ENCODE peak calls at places on chromosomes 11 and 22, in nine cellular contexts. V, M, I, B, K, P, E, S and R are unnamed samples. For H3K27me3, the result is how much of the 10 kb centered on the place peaks cover.

GRCh38 chr11:30474151-30474954 is 111.8 kb downstream of the MPPED2 start:
- DNase-seq in I (no peak), V (no peak), S (no peak), B (no peak), P (no peak), K (no peak), E (no peak), M (peak), R (no peak)

GRCh38 chr11:103798456-103798855 is 238.0 kb upstream of the DDI1 start:
- DNase-seq in I (no peak), P (no peak), V (no peak), S (no peak), B (no peak), K (no peak), M (no peak), E (no peak), R (no peak)

GRCh38 chr22:38657248-38657909 is 941 bp downstream of the CBY1 start:
- DNase-seq in V (peak), P (no peak), E (no peak), K (peak), I (peak), S (no peak), B (peak), M (no peak), R (peak)

GRCh38 chr22:41620646-41621098 is at the start of gene DESI1:
- DNase-seq in I (no peak), K (no peak), S (no peak), B (peak), E (no peak), V (peak), P (no peak), M (no peak), R (no peak)

GRCh38 chr11:1749787-1750351 is 526 bp downstream of the IFITM10 start:
- DNase-seq in P (no peak), E (no peak), B (peak), M (no peak), I (no peak), K (no peak), V (peak), S (no peak), R (no peak)

GRCh38 chr11:36500315-36500721 is 9.8 kb downstream of the TRAF6 start:
- DNase-seq in E (no peak), B (peak), S (no peak), M (no peak), I (no peak), P (peak), V (peak), K (no peak), R (peak)

GRCh38 chr11:16082532-16083055 is 273.8 kb downstream of the SOX6 start:
- DNase-seq in E (no peak), S (no peak), I (no peak), V (no peak), P (peak), B (no peak), K (no peak), M (no peak), R (no peak)

GRCh38 chr11:113198907-113199660 is 115.3 kb upstream of the TTC12 start:
- DNase-seq in M (no peak), I (no peak), E (no peak), V (no peak), P (no peak), S (no peak), B (no peak), K (no peak), R (no peak)

GRCh38 chr11:108871152-108871551 is 206.3 kb downstream of the DDX10 start:
- DNase-seq in P (peak), S (peak), M (peak), K (no peak), V (peak), E (no peak), B (peak), I (no peak), R (no peak)

GRCh38 chr11:106275151-106275550 is 197.7 kb downstream of the AASDHPPT start:
- DNase-seq in I (no peak), K (no peak), S (no peak), P (no peak), V (no peak), B (peak), M (no peak), E (no peak), R (no peak)

GRCh38 chr11:81989093-81989492 is 744.6 kb downstream of the FAM181B start:
- DNase-seq in K (no peak), P (no peak), S (no peak), I (no peak), V (no peak), B (peak), M (no peak), E (no peak), R (no peak)
- H3K27me3 ChIP-seq in K (under half), P (under half), S (under half), I (under half), V (under half), B (under half), M (under half), E (under half), R (under half)

DNA sequence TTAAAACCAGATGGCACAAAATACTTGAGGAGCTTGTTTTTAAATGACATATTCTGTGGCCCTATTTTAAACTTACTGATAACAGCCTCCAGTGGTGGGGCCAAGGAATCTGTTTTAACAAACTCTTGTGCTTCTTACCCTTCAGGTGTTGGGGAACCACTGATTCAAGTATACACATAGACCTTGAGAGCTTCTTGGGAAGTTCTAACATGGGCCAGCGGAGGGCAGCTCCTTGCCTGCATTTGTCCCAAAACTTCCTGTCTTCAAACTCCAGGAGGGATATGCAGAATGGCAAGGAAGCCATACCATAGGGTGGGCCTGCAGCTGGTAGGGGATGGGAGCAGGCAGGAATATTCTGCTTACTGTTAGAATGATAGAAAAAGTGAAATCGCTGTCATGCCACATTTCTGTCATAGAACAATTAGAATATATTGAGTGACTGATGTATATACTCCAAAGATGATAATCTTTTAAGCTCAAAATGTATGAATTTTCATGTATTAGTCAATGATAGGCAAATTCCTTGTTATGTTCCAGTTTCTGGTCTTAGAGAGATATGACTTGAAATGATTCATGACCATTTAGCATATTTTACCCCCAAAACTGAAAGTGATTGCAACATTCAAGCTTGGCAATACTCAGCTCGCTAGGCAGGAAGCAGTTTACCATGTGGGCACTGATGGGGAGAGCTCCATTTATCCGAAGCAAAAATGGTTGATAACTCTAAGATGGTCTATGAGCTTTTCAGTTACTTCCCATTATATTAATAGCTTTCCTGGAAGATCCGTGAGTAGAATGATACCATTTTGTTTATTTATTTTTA is 9.2 kb downstream of the EXT2 start:
- DNase-seq in P (no peak), M (no peak), B (no peak), I (no peak), S (no peak), K (no peak), V (no peak), E (no peak), R (no peak)
- H3K27me3 ChIP-seq in P (under half), M (under half), B (under half), I (under half), S (under half), K (under half), V (under half), E (under half), R (under half)

GRCh38 chr22:23532756-23533155 is 47.3 kb downstream of the IGLL1 start:
- DNase-seq in M (no peak), P (no peak), I (no peak), S (no peak), B (no peak), V (no peak), K (no peak), E (no peak), R (no peak)
- H3K27me3 ChIP-seq in M (under half), P (under half), I (under half), S (under half), B (under half), V (under half), K (under half), E (under half), R (under half)

GRCh38 chr22:39662677-39663034 is 92.1 kb downstream of the CACNA1I start:
- DNase-seq in M (peak), B (no peak), K (no peak), P (no peak), E (no peak), S (no peak), V (no peak), I (no peak), R (no peak)
- H3K27me3 ChIP-seq in M (under half), B (under half), K (under half), P (under half), E (under half), S (under half), V (under half), I (under half), R (under half)

DNA sequence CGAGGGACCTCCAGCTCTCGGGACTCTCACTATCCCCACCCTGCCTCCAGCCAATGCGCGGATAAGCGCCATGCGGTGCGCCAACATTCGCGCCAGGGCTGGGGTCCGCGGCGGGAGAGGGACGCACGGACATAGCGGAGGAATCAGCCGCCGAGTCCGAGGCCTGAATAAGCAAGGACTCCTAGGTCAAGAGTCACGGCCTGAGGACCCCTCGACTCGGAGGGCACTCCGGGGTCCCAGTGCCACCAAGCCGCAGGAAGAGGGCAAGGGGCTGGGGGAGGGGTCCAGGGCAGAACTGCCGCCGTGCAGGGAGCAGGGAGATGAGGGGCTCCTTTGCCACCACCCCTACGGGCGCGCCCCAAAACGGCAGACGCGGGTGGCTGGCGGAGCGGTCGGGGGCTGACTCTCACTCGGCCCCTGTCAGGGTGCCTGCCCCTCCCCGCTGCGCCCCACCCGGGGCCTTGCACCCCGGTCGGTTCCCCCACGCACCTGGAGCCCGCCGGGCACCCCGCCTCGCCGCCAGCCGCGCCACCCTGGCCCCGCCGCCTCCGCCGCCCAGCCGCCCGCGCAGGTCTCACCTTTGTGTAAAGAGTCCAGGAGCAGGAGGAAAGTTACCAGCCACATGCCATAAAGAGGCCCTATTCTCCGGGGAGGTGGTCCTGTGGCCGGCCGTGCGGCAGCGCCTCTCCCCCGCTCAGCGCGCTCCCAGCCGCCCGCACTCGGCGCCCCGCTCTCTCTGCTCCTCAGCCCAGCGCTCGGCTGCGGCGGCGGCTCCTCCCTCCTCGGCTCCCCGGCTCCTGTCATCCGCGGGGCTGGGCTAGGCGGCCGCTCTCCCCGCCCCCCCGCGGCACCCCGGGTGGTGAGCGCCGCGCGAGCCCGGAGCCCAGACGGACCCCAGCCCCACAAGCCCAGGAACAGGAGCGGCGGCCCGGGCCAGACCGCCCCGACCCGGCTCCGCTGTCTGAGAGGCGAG is at the start of gene DSCAML1:
- DNase-seq in M (peak), P (no peak), I (no peak), B (no peak), K (no peak), S (no peak), V (no peak), E (no peak), R (no peak)
- H3K27me3 ChIP-seq in M (under half), P (under half), I (half or more), B (under half), K (under half), S (under half), V (under half), E (under half), R (under half)

GRCh38 chr11:134464196-134464595 is 52.2 kb upstream of the B3GAT1 start:
- DNase-seq in V (no peak), K (no peak), E (no peak), B (no peak), M (no peak), S (no peak), I (no peak), P (no peak), R (no peak)

GRCh38 chr11:134466909-134467567 is 55.0 kb upstream of the B3GAT1 start:
- DNase-seq in V (peak), S (no peak), B (no peak), P (no peak), I (no peak), E (no peak), K (no peak), M (no peak), R (no peak)

GRCh38 chr11:134464981-134465730 is 53.1 kb upstream of the B3GAT1 start:
- DNase-seq in V (no peak), M (no peak), I (no peak), E (no peak), K (no peak), S (no peak), P (no peak), B (no peak), R (no peak)

GRCh38 chr11:134468081-134468668 is 56.1 kb upstream of the B3GAT1 start:
- DNase-seq in K (no peak), B (no peak), P (no peak), M (no peak), S (no peak), E (no peak), V (peak), I (no peak), R (no peak)

DNA sequence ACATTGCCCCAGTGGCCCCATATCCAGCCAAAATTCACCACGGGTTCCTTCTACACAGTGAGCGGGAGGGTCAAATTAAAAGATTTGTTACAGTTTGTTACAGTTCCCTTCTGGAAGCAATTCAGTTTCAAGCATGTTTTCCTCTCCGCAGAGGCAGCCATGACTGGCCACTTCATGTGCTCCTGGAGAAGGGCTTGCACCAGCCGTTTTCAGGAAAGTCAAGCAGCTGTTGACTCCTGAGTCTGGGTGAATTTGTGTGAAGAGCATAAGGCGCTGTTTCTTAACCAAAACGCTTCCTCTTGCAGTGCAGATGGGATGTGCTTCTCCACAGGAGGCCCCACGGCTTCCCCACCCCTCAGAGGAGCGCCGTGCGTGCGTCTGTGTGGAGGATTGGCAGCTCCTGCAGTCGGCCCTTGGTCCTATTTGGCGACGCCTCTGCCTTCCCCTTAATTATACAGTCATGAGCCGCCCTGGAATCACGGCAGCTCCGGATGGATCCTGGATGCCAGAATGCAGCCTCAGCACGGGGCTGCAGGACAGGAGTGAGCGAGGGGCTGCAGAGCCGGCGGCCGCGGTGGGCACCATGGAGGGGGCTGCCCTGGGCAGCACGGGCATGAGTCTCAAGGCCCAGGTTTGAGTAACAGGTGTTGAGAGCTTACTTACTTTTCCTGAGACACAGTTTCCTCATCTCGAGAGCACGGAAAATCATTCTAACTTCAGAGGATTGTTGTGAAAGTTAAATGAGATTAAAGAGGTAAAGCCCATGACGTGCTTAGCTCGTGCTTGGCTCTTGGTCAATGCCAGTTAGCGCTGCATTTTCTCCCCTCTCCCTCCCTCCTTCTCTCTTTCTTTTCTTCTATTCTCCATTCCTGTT is 54.2 kb upstream of the B3GAT1 start:
- DNase-seq in B (no peak), E (no peak), V (peak), I (no peak), M (no peak), S (no peak), K (no peak), P (no peak), R (no peak)
- H3K27me3 ChIP-seq in B (under half), E (under half), V (under half), I (under half), M (under half), S (under half), K (under half), P (under half), R (under half)

GRCh38 chr11:124869856-124870387 is 4.7 kb downstream of the ROBO3 start:
- DNase-seq in B (no peak), V (no peak), S (no peak), K (no peak), P (no peak), I (no peak), M (no peak), E (no peak), R (no peak)
- H3K27me3 ChIP-seq in B (half or more), V (half or more), S (half or more), K (half or more), P (half or more), I (half or more), M (under half), E (under half), R (under half)

DNA sequence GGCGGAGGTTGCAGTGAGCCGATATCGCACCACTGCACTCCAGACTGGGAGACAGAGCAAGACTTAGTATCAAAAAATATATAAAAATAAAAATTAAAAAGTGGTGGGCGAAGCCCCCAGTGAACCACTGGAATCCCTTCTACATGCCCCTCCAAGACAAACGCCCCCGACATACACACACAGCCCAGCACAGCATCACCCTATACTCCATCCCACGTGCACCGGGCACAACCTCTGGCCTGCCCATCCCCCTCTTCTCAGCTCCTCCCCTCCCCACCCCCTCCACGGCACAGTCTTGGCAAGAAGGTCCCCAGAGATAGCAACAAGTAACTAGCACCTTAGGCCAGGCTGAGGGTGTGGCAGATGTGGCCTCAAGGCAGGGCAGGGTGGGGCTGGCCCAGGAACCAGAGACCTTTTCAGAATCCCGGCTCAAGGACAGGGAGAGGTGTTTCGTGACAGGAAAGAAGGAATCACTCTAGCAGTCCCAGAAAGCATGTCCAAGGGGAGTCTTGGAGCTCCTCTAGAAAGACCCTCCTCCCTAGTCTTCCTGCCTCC is 54.2 kb downstream of the CYTH4 start:
- DNase-seq in E (no peak), S (no peak), K (no peak), B (no peak), P (no peak), M (no peak), I (no peak), V (peak), R (no peak)
- H3K27me3 ChIP-seq in E (under half), S (under half), K (under half), B (under half), P (under half), M (under half), I (under half), V (under half), R (under half)

DNA sequence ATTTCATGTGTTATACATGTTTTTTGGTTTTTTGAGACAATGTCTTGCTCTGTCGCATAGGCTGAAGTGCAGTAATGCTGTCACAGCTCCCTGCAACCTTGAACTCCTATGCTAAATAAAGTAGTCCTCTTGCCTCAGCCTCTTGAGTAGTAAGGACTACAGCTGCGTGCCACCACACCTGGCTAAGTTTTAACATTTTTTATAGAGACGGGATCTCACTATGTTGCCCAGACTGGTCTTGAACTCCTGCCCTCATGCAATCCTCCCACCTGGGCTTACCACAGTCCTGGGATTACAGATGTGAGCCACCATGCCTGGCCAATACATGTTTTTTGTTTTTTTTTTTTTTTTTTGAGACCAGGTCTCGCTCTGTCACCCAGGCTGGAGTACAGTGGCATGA is 33.9 kb downstream of the SWAP70 start:
- DNase-seq in I (no peak), P (no peak), S (no peak), K (no peak), B (no peak), V (no peak), E (no peak), M (no peak), R (no peak)
- H3K27me3 ChIP-seq in I (under half), P (under half), S (under half), K (under half), B (under half), V (under half), E (under half), M (under half), R (under half)